ENCODE peak calls at places on chromosomes 1 and 21, in six cellular contexts. E is HCEC 1CT; Z is T1000; Y is COR-L47; B is stimulated activated CD8-positive, alpha-beta memory T cell treated with anti-CD3 and anti-CD28 coated beads, Interleukin-15, amount 100 ng/mL, for 24 hours; I is upper lobe of right lung. T is an unnamed sample.

GRCh38 chr1:169121146-169121923 is 14.8 kb downstream of the ATP1B1 start:
- DNase-seq in B (no peak), Y (no peak), E (peak), I (no peak), Z (peak), T (peak)

GRCh38 chr1:150612014-150612345 is 17.4 kb downstream of the ENSA start:
- DNase-seq in Y (no peak), B (no peak), Z (no peak), I (no peak), E (no peak), T (no peak)

GRCh38 chr1:15948600-15949452 is 27.1 kb downstream of the ZBTB17 start:
- DNase-seq in E (peak), Z (peak), B (no peak), Y (no peak), I (peak), T (peak)

GRCh38 chr1:161084205-161084988 is 5.0 kb downstream of the NECTIN4 start:
- DNase-seq in B (no peak), E (peak), Z (no peak), Y (no peak), I (no peak), T (peak)

GRCh38 chr1:47184090-47184735 is 5.6 kb downstream of the PDZK1IP1 start:
- DNase-seq in Y (no peak), B (no peak), Z (no peak), I (no peak), E (no peak), T (no peak)

GRCh38 chr21:27505516-27505915 is 538.6 kb upstream of the ADAMTS5 start:
- DNase-seq in Y (no peak), Z (no peak), I (no peak), E (peak), B (no peak), T (peak)

GRCh38 chr1:152108899-152109222 is 6.4 kb downstream of the TCHH start:
- DNase-seq in E (no peak), Z (no peak), B (no peak), Y (no peak), I (no peak), T (no peak)

GRCh38 chr1:41807390-41807789 is 111.3 kb downstream of the HIVEP3 start:
- DNase-seq in I (no peak), Z (no peak), Y (no peak), E (no peak), B (no peak), T (no peak)

GRCh38 chr1:235293322-235293942 is 34.5 kb downstream of the ARID4B start:
- DNase-seq in Y (no peak), Z (no peak), E (no peak), B (no peak), I (no peak), T (no peak)

GRCh38 chr1:4105300-4105880 is 205.3 kb upstream of the C1orf174 start:
- DNase-seq in Z (no peak), Y (no peak), B (no peak), I (peak), E (no peak), T (no peak)

GRCh38 chr1:58249729-58250586 is 296.6 kb downstream of the OMA1 start:
- DNase-seq in I (no peak), E (no peak), Z (no peak), Y (peak), B (no peak), T (peak)